ENCODE peak calls at places on chromosome 10, in four cellular contexts. F, L, E and A are unnamed samples.

GRCh38 chr10:72079356-72079755 is 9.0 kb downstream of the SPOCK2 start:
- DNase-seq in F (no peak), L (no peak), E (no peak), A (no peak)

GRCh38 chr10:52459097-52459496 is 145.0 kb downstream of the DKK1 start:
- DNase-seq in F (no peak), L (no peak), E (no peak), A (no peak)

GRCh38 chr10:35696392-35696791 is 54.3 kb upstream of the FZD8 start:
- DNase-seq in F (no peak), L (no peak), E (no peak), A (no peak)

GRCh38 chr10:129972966-129973673 is 9.0 kb upstream of the EBF3 start:
- DNase-seq in F (no peak), L (no peak), E (no peak), A (no peak)

GRCh38 chr10:75404335-75405200 is 3.0 kb upstream of the ZNF503 start:
- DNase-seq in F (no peak), L (peak), E (no peak), A (peak)

GRCh38 chr10:69842020-69842419 is 40.3 kb downstream of the COL13A1 start:
- DNase-seq in F (no peak), L (no peak), E (no peak), A (no peak)

GRCh38 chr10:80410122-80410521 is 1.8 kb downstream of the PRXL2A start:
- DNase-seq in F (no peak), L (no peak), E (no peak), A (no peak)

GRCh38 chr10:31707578-31708411 is 220.8 kb downstream of the ARHGAP12 start:
- DNase-seq in F (no peak), L (no peak), E (no peak), A (no peak)

GRCh38 chr10:492896-493295 is 196.6 kb downstream of the DIP2C start:
- DNase-seq in F (no peak), L (no peak), E (no peak), A (no peak)

GRCh38 chr10:23157691-23158369 is 34.3 kb upstream of the PTF1A start:
- DNase-seq in F (peak), L (no peak), E (peak), A (peak)

GRCh38 chr10:112875474-112876267 is 74.4 kb upstream of the TCF7L2 start:
- DNase-seq in F (peak), L (no peak), E (no peak), A (peak)

GRCh38 chr10:60426425-60426824 is 36.8 kb upstream of the ANK3 start:
- DNase-seq in F (peak), L (no peak), E (no peak), A (peak)

GRCh38 chr10:114334301-114334700 is 70.0 kb downstream of the AFAP1L2 start:
- DNase-seq in F (no peak), L (no peak), E (no peak), A (no peak)

GRCh38 chr10:19097151-19097550 is 48.5 kb downstream of the MALRD1 start:
- DNase-seq in F (no peak), L (no peak), E (no peak), A (no peak)

GRCh38 chr10:68562666-68563522 is 2.8 kb downstream of the TET1 start:
- DNase-seq in F (no peak), L (peak), E (peak), A (no peak)

GRCh38 chr10:62560207-62560819 is 186.1 kb downstream of the ZNF365 start:
- DNase-seq in F (no peak), L (no peak), E (no peak), A (no peak)

GRCh38 chr10:113762083-113762482 is 10.6 kb downstream of the PLEKHS1 start:
- DNase-seq in F (no peak), L (no peak), E (no peak), A (no peak)

GRCh38 chr10:66931340-66931948 is 5.6 kb downstream of the LRRTM3 start:
- DNase-seq in F (peak), L (no peak), E (peak), A (peak)

GRCh38 chr10:68871731-68872342 is 29.3 kb upstream of the DDX50 start:
- DNase-seq in F (no peak), L (no peak), E (no peak), A (peak)

GRCh38 chr10:45809829-45810228 is 37.5 kb downstream of the AGAP4 start:
- DNase-seq in F (no peak), L (peak), E (no peak), A (no peak)

GRCh38 chr10:5023126-5023701 is 19.6 kb upstream of the AKR1C2 start:
- DNase-seq in F (no peak), L (no peak), E (no peak), A (no peak)

GRCh38 chr10:12897278-12897677 is 104.2 kb downstream of the CCDC3 start:
- DNase-seq in F (no peak), L (no peak), E (no peak), A (no peak)

GRCh38 chr10:31341552-31341951 is 22.5 kb downstream of the ZEB1 start:
- DNase-seq in F (no peak), L (no peak), E (no peak), A (no peak)

GRCh38 chr10:83212632-83213349 is 926.5 kb upstream of the GHITM start:
- DNase-seq in F (no peak), L (no peak), E (no peak), A (no peak)

GRCh38 chr10:11742009-11742778 is at the start of gene ECHDC3:
- DNase-seq in F (peak), L (peak), E (peak), A (no peak)

GRCh38 chr10:93062499-93063216 is 2.1 kb downstream of the CYP26C1 start:
- DNase-seq in F (no peak), L (peak), E (no peak), A (no peak)

GRCh38 chr10:75210193-75211006 is at the start of gene VDAC2:
- DNase-seq in F (peak), L (peak), E (peak), A (peak)

GRCh38 chr10:57661206-57661605 is 606.5 kb downstream of the IPMK start:
- DNase-seq in F (no peak), L (no peak), E (no peak), A (no peak)

GRCh38 chr10:43953672-43954071 is 305.0 kb upstream of the ZNF32 start:
- DNase-seq in F (no peak), L (no peak), E (no peak), A (no peak)

GRCh38 chr10:132606536-132607316 is 69.1 kb downstream of the INPP5A start:
- DNase-seq in F (no peak), L (no peak), E (no peak), A (peak)
- TF ChIP-seq HMGXB4 in F (no peak), L (no peak), E (no peak), A (no peak)

DNA sequence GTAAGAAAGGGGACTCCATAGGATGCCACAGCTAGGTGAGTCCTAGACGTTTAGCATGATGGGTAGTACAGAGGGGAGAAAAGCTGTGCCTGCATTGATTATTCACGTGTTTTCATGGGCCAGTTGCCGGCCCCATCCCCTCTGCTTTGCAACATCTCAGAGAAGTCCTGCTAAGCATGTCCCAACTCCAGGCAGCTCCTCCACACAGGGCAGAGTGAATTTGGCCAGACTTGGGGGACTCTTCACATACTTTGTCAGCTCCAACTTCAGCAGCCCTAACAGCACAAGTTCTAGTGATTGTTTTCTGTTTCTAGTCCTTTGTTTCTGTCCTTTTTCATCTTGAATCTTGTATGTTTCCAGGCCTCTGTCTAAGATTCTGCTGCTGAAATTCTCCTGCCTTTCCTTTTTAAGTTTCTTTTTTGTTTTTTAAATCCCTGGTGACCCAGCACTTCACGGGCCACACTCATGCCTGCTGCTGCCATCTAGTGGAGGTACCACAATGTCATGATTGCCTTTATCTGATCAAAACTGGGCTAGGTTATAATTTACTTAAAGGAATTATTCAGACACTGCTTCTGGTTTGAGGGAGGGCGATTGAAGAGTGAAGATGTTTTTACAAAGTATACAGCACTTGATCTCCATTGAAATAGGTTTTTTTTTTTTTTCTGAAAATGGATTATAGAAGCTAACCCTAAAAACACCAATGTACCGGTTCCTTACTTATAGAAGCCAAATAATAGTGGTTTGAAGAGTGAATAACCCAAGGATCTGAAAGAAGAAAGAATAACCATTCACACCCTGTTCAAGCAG is 276.9 kb downstream of the CSTF2T start:
- DNase-seq in F (peak), L (peak), E (peak), A (peak)
- TF ChIP-seq CTCF in F (peak), L (peak), E (peak), A (peak)

DNA sequence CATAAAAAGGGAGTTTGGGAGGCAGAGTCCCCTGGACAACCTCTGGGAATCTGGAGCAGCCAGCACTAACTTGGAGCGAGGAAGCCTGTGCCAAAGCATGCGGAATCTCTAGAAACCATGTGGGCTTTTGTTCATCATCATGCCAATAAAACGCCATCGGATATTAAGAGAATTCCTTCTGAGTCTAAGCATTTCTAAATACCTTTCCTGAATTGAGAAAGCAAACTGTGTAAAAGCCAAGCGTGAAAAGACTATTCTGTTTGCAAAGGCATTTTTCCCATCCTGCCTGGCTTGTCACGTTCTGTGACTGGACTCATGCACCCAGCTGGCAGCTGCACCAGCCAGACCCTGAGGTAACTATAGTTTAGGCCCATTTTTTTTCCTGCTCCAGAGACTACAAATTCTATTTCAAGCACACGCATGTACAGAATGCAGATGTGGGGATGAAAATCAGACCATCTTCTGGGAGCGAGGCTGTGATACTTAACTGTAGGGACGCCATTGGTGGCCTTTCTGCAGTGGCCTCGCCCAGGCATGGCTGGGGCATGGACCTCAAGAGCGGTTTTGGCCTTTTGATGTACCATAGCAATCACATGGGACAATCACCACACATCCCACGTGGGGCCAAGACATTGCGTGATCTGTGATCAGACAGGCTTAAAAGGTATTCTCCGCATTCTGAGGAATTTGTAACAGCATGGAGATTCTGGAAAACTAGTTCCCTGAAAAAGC is 218.9 kb downstream of the KIAA1217 start:
- DNase-seq in F (no peak), L (no peak), E (no peak), A (no peak)
- TF ChIP-seq HMGXB4 in F (no peak), L (no peak), E (no peak), A (no peak)

GRCh38 chr10:25177093-25177753 is 2.4 kb downstream of the GPR158 start:
- DNase-seq in F (no peak), L (no peak), E (no peak), A (no peak)

GRCh38 chr10:25175527-25176420 is 973 bp downstream of the GPR158 start:
- DNase-seq in F (no peak), L (peak), E (no peak), A (no peak)

GRCh38 chr10:25177754-25178135 is 2.9 kb downstream of the GPR158 start:
- DNase-seq in F (no peak), L (no peak), E (no peak), A (no peak)

GRCh38 chr10:25174461-25175230 is at the start of gene GPR158:
- DNase-seq in F (peak), L (peak), E (peak), A (peak)

GRCh38 chr10:25176421-25176968 is 1.7 kb downstream of the GPR158 start:
- DNase-seq in F (no peak), L (peak), E (no peak), A (no peak)
- TF ChIP-seq CTCF in F (no peak), L (no peak), E (no peak), A (no peak)

GRCh38 chr10:125095228-125095627 is 65.1 kb downstream of the CTBP2 start:
- DNase-seq in F (no peak), L (peak), E (no peak), A (no peak)
- TF ChIP-seq HMGXB4 in F (no peak), L (no peak), E (no peak), A (no peak)

GRCh38 chr10:111511751-111512150 is 434.9 kb downstream of the ADRA2A start:
- DNase-seq in F (no peak), L (no peak), E (no peak), A (no peak)
- TF ChIP-seq CTCF in F (no peak), L (no peak), E (no peak), A (no peak)

GRCh38 chr10:99438890-99439289 is 8.5 kb upstream of the GOT1 start:
- DNase-seq in F (no peak), L (no peak), E (no peak), A (no peak)

GRCh38 chr10:99444676-99445075 is 14.3 kb upstream of the GOT1 start:
- DNase-seq in F (no peak), L (no peak), E (no peak), A (no peak)

GRCh38 chr10:99443483-99443882 is 13.1 kb upstream of the GOT1 start:
- DNase-seq in F (no peak), L (no peak), E (no peak), A (no peak)

DNA sequence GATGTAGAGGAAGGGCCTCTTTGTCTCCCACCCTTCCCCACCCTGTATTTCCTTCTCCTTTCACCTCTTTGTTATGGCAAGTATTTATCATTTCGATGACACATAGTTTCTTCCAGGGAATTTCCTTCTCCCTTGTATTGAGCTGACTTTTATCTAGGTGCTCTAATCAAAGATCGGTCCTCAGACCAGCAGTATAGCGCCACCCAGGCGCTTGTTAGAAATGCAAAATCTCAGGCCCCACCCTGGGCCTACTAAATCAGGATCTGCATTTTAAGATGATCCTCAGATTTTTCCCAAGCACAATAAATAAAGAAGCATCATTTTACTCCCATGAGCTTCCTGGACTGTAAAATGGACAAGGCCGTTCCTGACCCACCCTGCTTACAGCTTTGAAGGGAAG is 12.0 kb upstream of the GOT1 start:
- DNase-seq in F (no peak), L (no peak), E (no peak), A (no peak)
- TF ChIP-seq HMGXB4 in F (no peak), L (no peak), E (no peak), A (no peak)

GRCh38 chr10:128567561-128567960 is 441.3 kb upstream of the MKI67 start:
- DNase-seq in F (no peak), L (no peak), E (no peak), A (no peak)
- TF ChIP-seq CTCF in F (no peak), L (no peak), E (peak), A (no peak)

GRCh38 chr10:122232781-122233180 is 38.3 kb upstream of the BTBD16 start:
- DNase-seq in F (no peak), L (no peak), E (no peak), A (no peak)

GRCh38 chr10:122236690-122237306 is 34.3 kb upstream of the BTBD16 start:
- DNase-seq in F (no peak), L (no peak), E (no peak), A (no peak)

GRCh38 chr10:122233857-122234348 is 37.2 kb upstream of the BTBD16 start:
- DNase-seq in F (no peak), L (no peak), E (no peak), A (no peak)

GRCh38 chr10:122237326-122237725 is 33.8 kb upstream of the BTBD16 start:
- DNase-seq in F (no peak), L (no peak), E (no peak), A (no peak)

GRCh38 chr10:122234416-122234815 is 36.7 kb upstream of the BTBD16 start:
- DNase-seq in F (no peak), L (no peak), E (no peak), A (no peak)
- TF ChIP-seq HMGXB4 in F (no peak), L (no peak), E (no peak), A (no peak)